ENCODE peak calls at places on chromosomes 13 and 19, in ten cellular contexts. E is amniotic epithelial cell; C is frontal cortex; K is iPS DF 6.9; I is activated naive CD8-positive, alpha-beta T cell treated with anti-CD3 and anti-CD28 coated beads for 36 hours; L is CD4-positive, alpha-beta T cell; P is NCI-H460; J is HT1080; M is HS-27A; Z is H4. Y is an unnamed sample.

GRCh38 chr19:36797786-36798108 is 25.1 kb upstream of the ZNF850 start:
- DNase-seq in I (no peak), Z (no peak), K (no peak), C (no peak), L (no peak), J (no peak), E (no peak), P (no peak), M (no peak), Y (no peak)

GRCh38 chr19:16012552-16012951 is 63.7 kb upstream of the TPM4 start:
- DNase-seq in K (no peak), P (no peak), L (no peak), C (no peak), J (no peak), Z (no peak), I (no peak), M (no peak), E (no peak), Y (no peak)

GRCh38 chr13:52809310-52809769 is 39.1 kb downstream of the PCDH8 start:
- DNase-seq in Z (peak), K (peak), J (peak), E (peak), I (peak), M (peak), C (peak), P (peak), L (no peak), Y (peak)

GRCh38 chr19:53942001-53942786 is 20.5 kb upstream of the CACNG8 start:
- DNase-seq in E (no peak), I (peak), J (no peak), M (no peak), P (no peak), Z (no peak), L (no peak), C (no peak), K (peak), Y (no peak)

GRCh38 chr19:8615022-8615421 is 4.5 kb upstream of the ADAMTS10 start:
- DNase-seq in K (no peak), P (no peak), J (no peak), L (no peak), Z (no peak), I (no peak), C (no peak), M (no peak), E (peak), Y (no peak)

GRCh38 chr13:109610517-109610916 is 175.9 kb downstream of the IRS2 start:
- DNase-seq in C (no peak), L (peak), I (peak), P (peak), J (peak), Z (peak), K (peak), M (no peak), E (no peak), Y (no peak)

GRCh38 chr19:39057615-39058014 is 25.3 kb upstream of the FBXO27 start:
- DNase-seq in K (no peak), P (no peak), L (no peak), C (no peak), Z (no peak), I (no peak), M (no peak), E (peak), J (peak), Y (no peak)

GRCh38 chr13:29892149-29892548 is 41.7 kb upstream of the UBL3 start:
- DNase-seq in E (no peak), M (no peak), P (no peak), J (no peak), K (no peak), I (no peak), Z (no peak), C (no peak), L (no peak), Y (no peak)

GRCh38 chr19:7356899-7357627 is 8.3 kb downstream of the ARHGEF18 start:
- DNase-seq in Z (no peak), L (no peak), P (no peak), M (no peak), E (peak), C (peak), I (no peak), K (no peak), J (no peak), Y (no peak)

GRCh38 chr19:54137913-54138776 is 583 bp downstream of the CNOT3 start:
- DNase-seq in J (no peak), K (no peak), I (peak), L (no peak), Z (no peak), E (no peak), M (no peak), P (no peak), C (no peak), Y (no peak)

GRCh38 chr13:43792456-43792855 is 5.7 kb upstream of the ENOX1 start:
- DNase-seq in C (no peak), I (no peak), P (no peak), K (no peak), L (no peak), M (no peak), E (peak), Z (no peak), J (peak), Y (no peak)

GRCh38 chr13:97275775-97276501 is 53.8 kb downstream of the MBNL2 start:
- DNase-seq in J (no peak), L (no peak), I (no peak), K (no peak), C (no peak), M (no peak), E (no peak), Z (no peak), P (no peak), Y (no peak)

GRCh38 chr19:45616709-45617027 is 14.7 kb upstream of the GPR4 start:
- DNase-seq in I (no peak), P (no peak), L (no peak), K (no peak), Z (no peak), C (no peak), M (no peak), J (no peak), E (no peak), Y (no peak)

GRCh38 chr13:46553886-46554855 is 1.2 kb downstream of the LRCH1 start:
- DNase-seq in M (no peak), C (peak), E (peak), J (peak), K (no peak), Z (peak), I (peak), P (no peak), L (peak), Y (peak)

GRCh38 chr19:18161691-18162039 is 8.7 kb downstream of the PIK3R2 start:
- DNase-seq in P (no peak), K (no peak), Z (no peak), C (no peak), I (no peak), M (no peak), L (no peak), E (no peak), J (no peak), Y (no peak)

GRCh38 chr13:28705734-28706133 is 13.0 kb downstream of the SLC46A3 start:
- DNase-seq in E (peak), L (no peak), K (no peak), I (no peak), M (no peak), J (no peak), P (no peak), Z (no peak), C (no peak), Y (no peak)

GRCh38 chr13:44267966-44268365 is 105.7 kb upstream of the SERP2 start:
- DNase-seq in J (peak), L (no peak), Z (peak), M (no peak), C (no peak), K (no peak), E (peak), I (no peak), P (no peak), Y (peak)

Y was measured in keratinocyte.